ENCODE peak calls at places on chromosomes 16 and 17, in nine cellular contexts. T, R, Z, I, O, G, M, B and L are unnamed samples.

GRCh38 chr17:77375917-77376651 is 235.3 kb downstream of the SEC14L1 start:
- DNase-seq in T (peak; percentile 91), R (peak; percentile 73), Z (peak; percentile 51), I (no peak), O (peak; percentile 70), G (no peak), M (no peak), B (no peak), L (peak; percentile 73)

GRCh38 chr17:80455784-80456183 is 20.6 kb downstream of the NPTX1 start:
- DNase-seq in T (no peak), R (peak; percentile 38), Z (peak; percentile 32), I (no peak), O (no peak), G (no peak), M (no peak), B (no peak), L (no peak)

GRCh38 chr17:65204001-65204400 is 66.8 kb downstream of the RGS9 start:
- DNase-seq in T (no peak), R (no peak), Z (no peak), I (no peak), O (no peak), G (no peak), M (no peak), B (no peak), L (no peak)

GRCh38 chr17:79610151-79610645 is 653 bp downstream of the RBFOX3 start:
- DNase-seq in T (no peak), R (no peak), Z (no peak), I (no peak), O (no peak), G (no peak), M (no peak), B (no peak), L (no peak)

GRCh38 chr17:34740516-34740915 is 161.1 kb downstream of the TMEM132E start:
- DNase-seq in T (no peak), R (no peak), Z (no peak), I (no peak), O (no peak), G (no peak), M (no peak), B (no peak), L (no peak)

GRCh38 chr17:30950669-30951399 is 20.0 kb upstream of the RNF135 start:
- DNase-seq in T (peak; percentile 65), R (peak; percentile 54), Z (peak; percentile 77), I (no peak), O (no peak), G (peak; percentile 88), M (no peak), B (no peak), L (no peak)

GRCh38 chr17:66604381-66604780 is 230.5 kb upstream of the CACNG5 start:
- DNase-seq in T (peak; percentile 32), R (no peak), Z (no peak), I (no peak), O (no peak), G (no peak), M (no peak), B (no peak), L (no peak)

GRCh38 chr16:88306860-88307545 is 75.8 kb upstream of the ZNF469 start:
- DNase-seq in T (peak; percentile 99), R (no peak), Z (peak; percentile 85), I (no peak), O (no peak), G (no peak), M (no peak), B (no peak), L (no peak)

DNA sequence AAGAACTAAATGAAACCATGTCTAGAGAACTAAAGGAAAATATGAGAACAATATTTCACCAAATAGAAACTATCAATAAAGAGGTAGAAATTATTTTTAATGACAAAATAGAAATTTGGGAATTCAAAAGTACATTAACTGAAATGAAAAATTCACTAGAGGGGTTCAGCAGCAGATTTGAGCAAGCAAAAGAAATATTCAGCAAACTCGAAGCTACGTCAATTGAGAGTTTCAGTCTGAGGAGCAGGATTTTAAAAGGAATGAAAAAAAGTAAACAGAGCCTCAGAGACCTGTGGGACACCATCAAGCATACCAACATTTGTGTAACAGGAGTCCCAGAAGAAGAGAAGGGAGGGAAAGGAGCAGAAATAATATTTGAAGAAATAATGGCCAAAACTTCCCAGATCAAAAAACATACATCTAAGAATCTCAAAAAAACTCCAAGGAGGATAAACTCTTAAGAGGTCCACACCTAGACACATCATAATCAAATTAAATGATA is 38.3 kb downstream of the ZFP90 start:
- DNase-seq in T (no peak), R (no peak), Z (no peak), I (no peak), O (no peak), G (no peak), M (no peak), B (no peak), L (no peak)
- H3K9me3 ChIP-seq in T (peaks cover 2% of the 10 kb centered on the region), R (no peaks in the 10 kb centered on the region), Z (peaks cover 35% of the 10 kb centered on the region), I (no peaks in the 10 kb centered on the region), O (peaks cover 85% of the 10 kb centered on the region), G (no peaks in the 10 kb centered on the region), M (peaks cover 9% of the 10 kb centered on the region), B (peaks cover 38% of the 10 kb centered on the region), L (peaks cover 36% of the 10 kb centered on the region)

GRCh38 chr17:63445571-63446217 is 412 bp downstream of the CYB561 start:
- DNase-seq in T (peak; percentile 45), R (peak; percentile 90), Z (peak; percentile 70), I (no peak), O (peak; percentile 30), G (no peak), M (no peak), B (no peak), L (peak; percentile 73)

GRCh38 chr17:63446218-63446980 is at the start of gene CYB561:
- DNase-seq in T (peak; percentile 51), R (peak; percentile 96), Z (peak; percentile 73), I (no peak), O (peak; percentile 62), G (peak; percentile 84), M (no peak), B (no peak), L (peak; percentile 75)

GRCh38 chr17:63444457-63444856 is 1.6 kb downstream of the CYB561 start:
- DNase-seq in T (no peak), R (no peak), Z (no peak), I (no peak), O (no peak), G (no peak), M (no peak), B (no peak), L (no peak)

GRCh38 chr17:63443053-63443452 is 3.1 kb downstream of the CYB561 start:
- DNase-seq in T (no peak), R (no peak), Z (no peak), I (no peak), O (no peak), G (no peak), M (no peak), B (no peak), L (no peak)

GRCh38 chr17:63445065-63445464 is 1.0 kb downstream of the CYB561 start:
- DNase-seq in T (no peak), R (no peak), Z (no peak), I (no peak), O (no peak), G (no peak), M (no peak), B (no peak), L (no peak)
- H3K4me3 ChIP-seq in T (no peak overlapping the region), R (peak overlapping the region; percentile 78), Z (peak overlapping the region; percentile 65), I (peak overlapping the region; percentile 53), O (no peak overlapping the region), G (peak overlapping the region; percentile 67), M (no peak overlapping the region), B (peak overlapping the region; percentile 72), L (no peak overlapping the region)

DNA sequence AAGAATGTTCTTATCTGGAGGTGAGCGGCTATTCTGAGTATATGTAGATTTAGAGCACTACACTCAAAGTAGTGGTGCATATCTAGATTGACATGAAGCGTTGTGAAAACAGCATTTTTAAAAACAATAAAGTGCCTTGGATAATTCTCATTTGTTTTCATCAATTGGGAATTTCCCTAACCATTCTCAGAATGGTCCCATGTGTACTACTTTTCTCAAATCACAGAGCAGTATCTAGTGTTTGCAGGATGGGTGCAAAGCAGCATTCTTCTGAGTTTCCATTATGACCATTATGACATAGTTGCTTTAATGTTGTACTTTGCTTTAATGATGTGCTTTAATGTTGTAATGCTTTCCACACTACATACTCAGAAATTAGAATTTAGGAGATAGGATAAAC is 16.2 kb upstream of the BCAS3 start:
- DNase-seq in T (no peak), R (no peak), Z (no peak), I (no peak), O (no peak), G (no peak), M (no peak), B (no peak), L (no peak)
- H3K4me1 ChIP-seq in T (no peaks in the 10 kb centered on the region), R (no peaks in the 10 kb centered on the region), Z (no peaks in the 10 kb centered on the region), I (no peaks in the 10 kb centered on the region), O (no peaks in the 10 kb centered on the region), G (no peaks in the 10 kb centered on the region), M (no peaks in the 10 kb centered on the region), B (no peaks in the 10 kb centered on the region), L (no peaks in the 10 kb centered on the region)

GRCh38 chr16:35221482-35222185 is 1762.2 kb downstream of the TP53TG3F start:
- DNase-seq in T (no peak), R (no peak), Z (no peak), I (no peak), O (no peak), G (no peak), M (no peak), B (no peak), L (no peak)
- H3K9me3 ChIP-seq in T (no peaks in the 10 kb centered on the region), R (no peaks in the 10 kb centered on the region), Z (no peaks in the 10 kb centered on the region), I (no peaks in the 10 kb centered on the region), O (no peaks in the 10 kb centered on the region), G (no peaks in the 10 kb centered on the region), M (no peaks in the 10 kb centered on the region), B (no peaks in the 10 kb centered on the region), L (no peaks in the 10 kb centered on the region)